ENCODE peak calls at places on chromosomes 16 and 17, in nine cellular contexts. One of them, this sample, is unnamed. For H3K36me3, the result is how much of the 10 kb centered on the place peaks cover.

GRCh38 chr16:49127103-49127502 is 154.5 kb downstream of the CBLN1 start:
- DNase-seq in tibial artery: no peak
- DNase-seq in body of pancreas: no peak
- DNase-seq in left ventricle myocardium inferior: no peak
- DNase-seq in colonic mucosa: no peak
- DNase-seq in mucosa of descending colon: peak
- DNase-seq in psoas muscle: no peak
- DNase-seq in mammary epithelial cell: no peak
- DNase-seq in Peyer's patch: no peak
- DNase-seq in this sample: peak

GRCh38 chr17:73952498-73953205 is 250.8 kb upstream of the RPL38 start:
- DNase-seq in mucosa of descending colon: peak
- DNase-seq in tibial artery: no peak
- DNase-seq in colonic mucosa: peak
- DNase-seq in psoas muscle: peak
- DNase-seq in mammary epithelial cell: no peak
- DNase-seq in Peyer's patch: no peak
- DNase-seq in body of pancreas: peak
- DNase-seq in left ventricle myocardium inferior: peak
- DNase-seq in this sample: no peak

GRCh38 chr17:6786618-6787017 is 10.6 kb downstream of the FBXO39 start:
- DNase-seq in tibial artery: no peak
- DNase-seq in body of pancreas: no peak
- DNase-seq in psoas muscle: no peak
- DNase-seq in left ventricle myocardium inferior: no peak
- DNase-seq in mammary epithelial cell: peak
- DNase-seq in colonic mucosa: no peak
- DNase-seq in mucosa of descending colon: no peak
- DNase-seq in Peyer's patch: no peak
- DNase-seq in this sample: peak

GRCh38 chr17:52158450-52159042 is at the start of gene CA10:
- DNase-seq in body of pancreas: peak
- DNase-seq in mammary epithelial cell: no peak
- DNase-seq in Peyer's patch: no peak
- DNase-seq in colonic mucosa: no peak
- DNase-seq in tibial artery: no peak
- DNase-seq in left ventricle myocardium inferior: no peak
- DNase-seq in psoas muscle: peak
- DNase-seq in mucosa of descending colon: no peak
- DNase-seq in this sample: no peak

GRCh38 chr17:45640141-45640850 is 143.8 kb upstream of the CRHR1 start:
- DNase-seq in mammary epithelial cell: peak
- DNase-seq in colonic mucosa: peak
- DNase-seq in Peyer's patch: peak
- DNase-seq in psoas muscle: peak
- DNase-seq in left ventricle myocardium inferior: peak
- DNase-seq in mucosa of descending colon: peak
- DNase-seq in tibial artery: peak
- DNase-seq in body of pancreas: peak
- DNase-seq in this sample: peak

GRCh38 chr16:85157813-85158701 is 45.8 kb upstream of the CIBAR2 start:
- DNase-seq in mammary epithelial cell: no peak
- DNase-seq in left ventricle myocardium inferior: no peak
- DNase-seq in Peyer's patch: no peak
- DNase-seq in colonic mucosa: no peak
- DNase-seq in psoas muscle: no peak
- DNase-seq in tibial artery: no peak
- DNase-seq in mucosa of descending colon: no peak
- DNase-seq in body of pancreas: no peak
- DNase-seq in this sample: no peak

GRCh38 chr17:68519911-68520310 is 7.7 kb downstream of the PRKAR1A start:
- DNase-seq in colonic mucosa: no peak
- DNase-seq in mucosa of descending colon: no peak
- DNase-seq in psoas muscle: peak
- DNase-seq in Peyer's patch: no peak
- DNase-seq in mammary epithelial cell: no peak
- DNase-seq in body of pancreas: no peak
- DNase-seq in left ventricle myocardium inferior: peak
- DNase-seq in tibial artery: no peak
- DNase-seq in this sample: no peak

GRCh38 chr17:48627242-48627597 is 1.1 kb upstream of the HOXB9 start:
- DNase-seq in Peyer's patch: no peak
- DNase-seq in left ventricle myocardium inferior: no peak
- DNase-seq in mucosa of descending colon: no peak
- DNase-seq in mammary epithelial cell: no peak
- DNase-seq in psoas muscle: no peak
- DNase-seq in tibial artery: no peak
- DNase-seq in colonic mucosa: no peak
- DNase-seq in body of pancreas: no peak
- DNase-seq in this sample: no peak

GRCh38 chr17:30920282-30920681 is 1.5 kb upstream of the ADAP2 start:
- DNase-seq in left ventricle myocardium inferior: peak
- DNase-seq in colonic mucosa: no peak
- DNase-seq in psoas muscle: peak
- DNase-seq in Peyer's patch: no peak
- DNase-seq in tibial artery: no peak
- DNase-seq in mucosa of descending colon: no peak
- DNase-seq in mammary epithelial cell: no peak
- DNase-seq in body of pancreas: no peak
- DNase-seq in this sample: no peak

GRCh38 chr17:68807998-68808772 is 147.0 kb downstream of the ABCA8 start:
- DNase-seq in psoas muscle: no peak
- DNase-seq in left ventricle myocardium inferior: no peak
- DNase-seq in mammary epithelial cell: no peak
- DNase-seq in colonic mucosa: no peak
- DNase-seq in Peyer's patch: no peak
- DNase-seq in mucosa of descending colon: no peak
- DNase-seq in tibial artery: no peak
- DNase-seq in body of pancreas: no peak
- DNase-seq in this sample: no peak

GRCh38 chr17:82435103-82435502 is 15.4 kb downstream of the CYBC1 start:
- DNase-seq in colonic mucosa: no peak
- DNase-seq in mammary epithelial cell: no peak
- DNase-seq in Peyer's patch: no peak
- DNase-seq in body of pancreas: no peak
- DNase-seq in mucosa of descending colon: no peak
- DNase-seq in psoas muscle: no peak
- DNase-seq in left ventricle myocardium inferior: no peak
- DNase-seq in tibial artery: no peak
- DNase-seq in this sample: no peak

GRCh38 chr16:1441391-1441829 is 2.9 kb downstream of the CCDC154 start:
- DNase-seq in left ventricle myocardium inferior: no peak
- DNase-seq in mucosa of descending colon: no peak
- DNase-seq in body of pancreas: no peak
- DNase-seq in colonic mucosa: no peak
- DNase-seq in mammary epithelial cell: no peak
- DNase-seq in tibial artery: no peak
- DNase-seq in Peyer's patch: no peak
- DNase-seq in psoas muscle: no peak
- DNase-seq in this sample: no peak

GRCh38 chr16:57893559-57894389 is 77.2 kb downstream of the CNGB1 start:
- DNase-seq in psoas muscle: no peak
- DNase-seq in colonic mucosa: peak
- DNase-seq in Peyer's patch: no peak
- DNase-seq in left ventricle myocardium inferior: no peak
- DNase-seq in mucosa of descending colon: peak
- DNase-seq in tibial artery: no peak
- DNase-seq in body of pancreas: peak
- DNase-seq in mammary epithelial cell: peak
- DNase-seq in this sample: peak

GRCh38 chr16:17327671-17328335 is 143.0 kb downstream of the XYLT1 start:
- DNase-seq in body of pancreas: no peak
- DNase-seq in tibial artery: no peak
- DNase-seq in mucosa of descending colon: no peak
- DNase-seq in Peyer's patch: no peak
- DNase-seq in colonic mucosa: no peak
- DNase-seq in left ventricle myocardium inferior: no peak
- DNase-seq in mammary epithelial cell: no peak
- DNase-seq in psoas muscle: no peak
- DNase-seq in this sample: no peak

GRCh38 chr17:77783991-77784820 is 174.3 kb upstream of the TNRC6C start:
- DNase-seq in psoas muscle: no peak
- DNase-seq in left ventricle myocardium inferior: no peak
- DNase-seq in mammary epithelial cell: no peak
- DNase-seq in Peyer's patch: peak
- DNase-seq in colonic mucosa: no peak
- DNase-seq in mucosa of descending colon: peak
- DNase-seq in body of pancreas: no peak
- DNase-seq in tibial artery: no peak
- DNase-seq in this sample: no peak

GRCh38 chr16:77596243-77596642 is 126.1 kb upstream of the NUDT7 start:
- DNase-seq in Peyer's patch: no peak
- DNase-seq in colonic mucosa: no peak
- DNase-seq in body of pancreas: no peak
- DNase-seq in mammary epithelial cell: peak
- DNase-seq in left ventricle myocardium inferior: no peak
- DNase-seq in mucosa of descending colon: no peak
- DNase-seq in psoas muscle: no peak
- DNase-seq in tibial artery: no peak
- DNase-seq in this sample: peak

GRCh38 chr16:14351647-14352046 is 278.4 kb downstream of the PARN start:
- DNase-seq in colonic mucosa: no peak
- DNase-seq in left ventricle myocardium inferior: no peak
- DNase-seq in mucosa of descending colon: no peak
- DNase-seq in mammary epithelial cell: no peak
- DNase-seq in body of pancreas: no peak
- DNase-seq in tibial artery: no peak
- DNase-seq in psoas muscle: no peak
- DNase-seq in Peyer's patch: no peak
- DNase-seq in this sample: no peak

GRCh38 chr16:10675221-10675620 is 19.5 kb downstream of the TEKT5 start:
- DNase-seq in mucosa of descending colon: no peak
- DNase-seq in psoas muscle: no peak
- DNase-seq in tibial artery: no peak
- DNase-seq in colonic mucosa: no peak
- DNase-seq in body of pancreas: no peak
- DNase-seq in Peyer's patch: no peak
- DNase-seq in left ventricle myocardium inferior: no peak
- DNase-seq in mammary epithelial cell: no peak
- DNase-seq in this sample: no peak

GRCh38 chr16:528111-529011 is 849 bp downstream of the CAPN15 start:
- DNase-seq in Peyer's patch: peak
- DNase-seq in psoas muscle: peak
- DNase-seq in left ventricle myocardium inferior: no peak
- DNase-seq in body of pancreas: peak
- DNase-seq in colonic mucosa: peak
- DNase-seq in mucosa of descending colon: peak
- DNase-seq in tibial artery: no peak
- DNase-seq in mammary epithelial cell: peak
- DNase-seq in this sample: peak

GRCh38 chr16:86571197-86571915 is 4.7 kb downstream of the FOXC2 start:
- DNase-seq in body of pancreas: no peak
- DNase-seq in left ventricle myocardium inferior: no peak
- DNase-seq in colonic mucosa: no peak
- DNase-seq in tibial artery: no peak
- DNase-seq in Peyer's patch: no peak
- DNase-seq in mucosa of descending colon: no peak
- DNase-seq in mammary epithelial cell: no peak
- DNase-seq in psoas muscle: no peak
- DNase-seq in this sample: no peak
- H3K4me3 ChIP-seq in body of pancreas: no peak
- H3K4me3 ChIP-seq in left ventricle myocardium inferior: peak
- H3K4me3 ChIP-seq in colonic mucosa: no peak
- H3K4me3 ChIP-seq in tibial artery: peak
- H3K4me3 ChIP-seq in Peyer's patch: no peak
- H3K4me3 ChIP-seq in mucosa of descending colon: no peak
- H3K4me3 ChIP-seq in mammary epithelial cell: no peak
- H3K4me3 ChIP-seq in psoas muscle: peak
- H3K4me3 ChIP-seq in this sample: no peak

DNA sequence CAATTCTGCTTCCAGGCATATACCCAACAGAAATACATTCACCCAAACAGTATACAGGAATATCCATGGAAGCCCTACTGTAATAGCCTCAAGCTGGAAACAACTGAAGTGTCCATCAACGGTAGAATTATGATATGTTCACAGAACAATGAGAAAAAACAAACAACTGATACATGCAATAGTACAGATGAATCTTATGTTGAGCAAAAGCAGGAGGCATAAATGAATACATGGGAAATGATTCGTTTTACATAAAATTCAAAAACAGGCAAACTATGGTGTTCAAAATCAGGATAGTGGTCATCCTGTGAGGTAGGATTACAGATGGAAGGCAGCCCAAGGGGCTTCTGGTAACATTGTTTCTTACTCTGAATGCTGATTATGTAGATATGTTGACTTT is 25.1 kb downstream of the RFFL start:
- DNase-seq in mucosa of descending colon: no peak
- DNase-seq in left ventricle myocardium inferior: no peak
- DNase-seq in colonic mucosa: no peak
- DNase-seq in tibial artery: no peak
- DNase-seq in Peyer's patch: no peak
- DNase-seq in psoas muscle: no peak
- DNase-seq in body of pancreas: no peak
- DNase-seq in mammary epithelial cell: no peak
- DNase-seq in this sample: no peak
- TF ChIP-seq CTCF in mucosa of descending colon: no peak
- TF ChIP-seq CTCF in left ventricle myocardium inferior: no peak
- TF ChIP-seq CTCF in colonic mucosa: no peak
- TF ChIP-seq CTCF in tibial artery: no peak
- TF ChIP-seq CTCF in Peyer's patch: no peak
- TF ChIP-seq CTCF in psoas muscle: no peak
- TF ChIP-seq CTCF in body of pancreas: no peak
- TF ChIP-seq CTCF in mammary epithelial cell: no peak
- TF ChIP-seq CTCF in this sample: no peak

DNA sequence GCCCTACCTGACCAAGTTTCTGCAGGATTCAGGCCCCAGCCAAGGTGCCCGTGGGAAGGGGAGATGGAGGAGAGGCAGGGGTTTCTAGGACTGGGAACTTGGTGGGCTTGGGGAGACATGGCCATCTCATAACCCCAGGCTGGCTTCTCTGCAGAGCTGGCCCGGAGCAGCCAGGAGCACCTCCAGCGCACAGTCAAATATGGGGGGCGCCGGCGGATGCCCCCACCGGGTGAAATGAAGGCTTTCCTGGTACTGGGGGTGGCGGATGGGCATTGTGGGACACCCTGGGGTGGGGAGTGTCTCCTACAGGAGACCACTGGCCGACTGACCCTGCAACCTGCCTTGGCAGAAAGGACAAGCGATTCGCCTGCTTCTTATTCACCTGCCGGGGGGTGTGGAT is 9.2 kb upstream of the SMIM5 start:
- DNase-seq in Peyer's patch: no peak
- DNase-seq in mammary epithelial cell: no peak
- DNase-seq in left ventricle myocardium inferior: no peak
- DNase-seq in tibial artery: no peak
- DNase-seq in body of pancreas: no peak
- DNase-seq in mucosa of descending colon: no peak
- DNase-seq in colonic mucosa: no peak
- DNase-seq in psoas muscle: no peak
- DNase-seq in this sample: no peak
- H3K36me3 ChIP-seq in Peyer's patch: half or more
- H3K36me3 ChIP-seq in mammary epithelial cell: under half
- H3K36me3 ChIP-seq in left ventricle myocardium inferior: half or more
- H3K36me3 ChIP-seq in tibial artery: under half
- H3K36me3 ChIP-seq in body of pancreas: under half
- H3K36me3 ChIP-seq in mucosa of descending colon: under half
- H3K36me3 ChIP-seq in colonic mucosa: under half
- H3K36me3 ChIP-seq in psoas muscle: under half
- H3K36me3 ChIP-seq in this sample: under half

DNA sequence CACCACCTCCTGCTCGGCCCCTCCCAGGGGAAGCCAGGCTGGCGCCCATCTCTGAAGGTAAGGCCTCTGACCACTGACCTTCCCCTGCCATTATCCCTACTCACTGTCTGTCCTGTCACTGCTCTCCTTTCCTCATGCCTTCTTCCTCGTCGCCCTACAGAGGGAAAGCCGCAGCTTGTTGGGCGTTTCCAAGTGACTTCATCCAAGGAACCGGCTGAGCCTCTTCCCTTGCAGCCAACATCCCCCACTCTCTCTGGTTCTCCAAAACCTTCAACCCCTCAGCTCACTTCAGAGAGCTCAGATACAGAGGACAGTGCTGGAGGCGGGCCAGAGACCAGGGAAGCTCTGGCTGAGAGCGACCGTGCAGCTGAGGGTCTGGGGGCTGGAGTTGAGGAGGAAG is 3.0 kb downstream of the COA3 start:
- DNase-seq in body of pancreas: no peak
- DNase-seq in left ventricle myocardium inferior: no peak
- DNase-seq in tibial artery: no peak
- DNase-seq in Peyer's patch: no peak
- DNase-seq in mucosa of descending colon: no peak
- DNase-seq in colonic mucosa: peak
- DNase-seq in mammary epithelial cell: no peak
- DNase-seq in psoas muscle: no peak
- DNase-seq in this sample: no peak
- H3K4me3 ChIP-seq in body of pancreas: no peak
- H3K4me3 ChIP-seq in left ventricle myocardium inferior: no peak
- H3K4me3 ChIP-seq in tibial artery: no peak
- H3K4me3 ChIP-seq in Peyer's patch: no peak
- H3K4me3 ChIP-seq in mucosa of descending colon: no peak
- H3K4me3 ChIP-seq in colonic mucosa: no peak
- H3K4me3 ChIP-seq in mammary epithelial cell: no peak
- H3K4me3 ChIP-seq in psoas muscle: no peak
- H3K4me3 ChIP-seq in this sample: no peak